ENCODE peak calls at places on chromosomes 5 and 9, in four cellular contexts. One of them, this sample, is unnamed.

GRCh38 chr5:142053434-142054253 is 40.8 kb upstream of the GNPDA1 start:
- DNase-seq in PC-9: peak; percentile 31
- DNase-seq in mesenchymal stem cell: peak; percentile 77
- DNase-seq in K562: peak; percentile 23
- DNase-seq in this sample: no peak

GRCh38 chr9:82601272-82601835 is 461.6 kb downstream of the RASEF start:
- DNase-seq in PC-9: no peak
- DNase-seq in mesenchymal stem cell: peak; percentile 83
- DNase-seq in K562: no peak
- DNase-seq in this sample: peak; percentile 47

GRCh38 chr5:147578228-147579024 is 68.6 kb upstream of the DPYSL3 start:
- DNase-seq in PC-9: no peak
- DNase-seq in mesenchymal stem cell: peak; percentile 67
- DNase-seq in K562: peak; percentile 13
- DNase-seq in this sample: peak; percentile 48

GRCh38 chr5:60370508-60370907 is 329.5 kb downstream of the DEPDC1B start:
- DNase-seq in PC-9: no peak
- DNase-seq in mesenchymal stem cell: no peak
- DNase-seq in K562: no peak
- DNase-seq in this sample: no peak

GRCh38 chr9:72362118-72362531 is 2.9 kb downstream of the ZFAND5 start:
- DNase-seq in PC-9: no peak
- DNase-seq in mesenchymal stem cell: peak; percentile 67
- DNase-seq in K562: no peak
- DNase-seq in this sample: no peak

GRCh38 chr5:39191216-39191615 is 28.1 kb downstream of the FYB1 start:
- DNase-seq in PC-9: no peak
- DNase-seq in mesenchymal stem cell: no peak
- DNase-seq in K562: no peak
- DNase-seq in this sample: no peak

GRCh38 chr5:59161206-59162105 is 578.6 kb downstream of the RAB3C start:
- DNase-seq in PC-9: no peak
- DNase-seq in mesenchymal stem cell: no peak
- DNase-seq in K562: no peak
- DNase-seq in this sample: no peak

GRCh38 chr5:67353500-67353931 is 156.9 kb upstream of the CD180 start:
- DNase-seq in PC-9: no peak
- DNase-seq in mesenchymal stem cell: peak; percentile 72
- DNase-seq in K562: no peak
- DNase-seq in this sample: no peak

GRCh38 chr5:172293054-172293744 is 9.6 kb upstream of the UBTD2 start:
- DNase-seq in PC-9: peak; percentile 66
- DNase-seq in mesenchymal stem cell: peak; percentile 80
- DNase-seq in K562: peak; percentile 56
- DNase-seq in this sample: peak; percentile 76

GRCh38 chr9:92740015-92740408 is 24.6 kb downstream of the BICD2 start:
- DNase-seq in PC-9: no peak
- DNase-seq in mesenchymal stem cell: no peak
- DNase-seq in K562: no peak
- DNase-seq in this sample: no peak

GRCh38 chr5:14208071-14209021 is 65.2 kb downstream of the TRIO start:
- DNase-seq in PC-9: no peak
- DNase-seq in mesenchymal stem cell: peak; percentile 96
- DNase-seq in K562: no peak
- DNase-seq in this sample: no peak

GRCh38 chr9:122201641-122202040 is 27.1 kb downstream of the LHX6 start:
- DNase-seq in PC-9: no peak
- DNase-seq in mesenchymal stem cell: no peak
- DNase-seq in K562: no peak
- DNase-seq in this sample: no peak

GRCh38 chr9:26034776-26035175 is 356.5 kb upstream of the TUSC1 start:
- DNase-seq in PC-9: no peak
- DNase-seq in mesenchymal stem cell: peak; percentile 31
- DNase-seq in K562: no peak
- DNase-seq in this sample: no peak

GRCh38 chr5:145237843-145238242 is 597.3 kb downstream of the PRELID2 start:
- DNase-seq in PC-9: peak; percentile 37
- DNase-seq in mesenchymal stem cell: peak; percentile 26
- DNase-seq in K562: peak; percentile 13
- DNase-seq in this sample: peak; percentile 19

GRCh38 chr5:6962256-6962655 is 249.0 kb downstream of the TENT4A start:
- DNase-seq in PC-9: no peak
- DNase-seq in mesenchymal stem cell: no peak
- DNase-seq in K562: no peak
- DNase-seq in this sample: no peak

GRCh38 chr5:75091597-75091996 is 39.2 kb upstream of the GCNT4 start:
- DNase-seq in PC-9: no peak
- DNase-seq in mesenchymal stem cell: no peak
- DNase-seq in K562: no peak
- DNase-seq in this sample: no peak

GRCh38 chr9:17130285-17130684 is 4.6 kb upstream of the CNTLN start:
- DNase-seq in PC-9: no peak
- DNase-seq in mesenchymal stem cell: no peak
- DNase-seq in K562: no peak
- DNase-seq in this sample: no peak

GRCh38 chr5:147223951-147224791 is 10.7 kb upstream of the STK32A start:
- DNase-seq in PC-9: no peak
- DNase-seq in mesenchymal stem cell: peak; percentile 56
- DNase-seq in K562: peak; percentile 7
- DNase-seq in this sample: peak; percentile 69

DNA sequence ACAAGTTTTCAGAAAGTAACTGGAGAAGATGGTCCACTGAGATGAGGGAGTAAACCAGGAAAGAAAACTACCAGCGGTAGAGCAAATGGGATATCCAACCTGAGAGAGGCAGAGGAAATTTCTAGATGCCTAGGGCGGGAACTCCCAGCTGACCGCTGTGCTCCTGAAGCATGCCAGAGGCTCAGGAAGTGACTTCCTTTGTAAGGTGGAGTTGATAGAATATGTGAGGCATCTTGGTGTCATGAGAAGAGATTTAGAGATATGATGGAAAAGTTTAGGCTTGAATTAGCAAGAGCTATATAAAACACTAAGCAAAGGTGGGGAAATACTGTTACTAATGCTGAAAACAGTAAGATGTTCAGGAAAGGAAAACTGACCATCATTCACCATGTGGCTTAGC is 124.1 kb downstream of the C9orf152 start:
- DNase-seq in PC-9: no peak
- DNase-seq in mesenchymal stem cell: no peak
- DNase-seq in K562: no peak
- DNase-seq in this sample: no peak
- H3K4me1 ChIP-seq in PC-9: peaks cover 21% of the 10 kb centered on the region
- H3K4me1 ChIP-seq in mesenchymal stem cell: peaks cover 5% of the 10 kb centered on the region
- H3K4me1 ChIP-seq in K562: no peaks in the 10 kb centered on the region
- H3K4me1 ChIP-seq in this sample: peaks cover 12% of the 10 kb centered on the region

GRCh38 chr9:130862747-130863146 is 27.7 kb downstream of the ABL1 start:
- DNase-seq in PC-9: no peak
- DNase-seq in mesenchymal stem cell: no peak
- DNase-seq in K562: no peak
- DNase-seq in this sample: no peak
- H2AFZ ChIP-seq in PC-9: no peak overlapping the region
- H2AFZ ChIP-seq in mesenchymal stem cell: no peak overlapping the region
- H2AFZ ChIP-seq in K562: no peak overlapping the region
- H2AFZ ChIP-seq in this sample: no peak overlapping the region

GRCh38 chr5:174675916-174676315 is 48.5 kb upstream of the MSX2 start:
- DNase-seq in PC-9: no peak
- DNase-seq in mesenchymal stem cell: no peak
- DNase-seq in K562: no peak
- DNase-seq in this sample: no peak
- H3K4me1 ChIP-seq in PC-9: no peaks in the 10 kb centered on the region
- H3K4me1 ChIP-seq in mesenchymal stem cell: no peaks in the 10 kb centered on the region
- H3K4me1 ChIP-seq in K562: no peaks in the 10 kb centered on the region
- H3K4me1 ChIP-seq in this sample: no peaks in the 10 kb centered on the region

GRCh38 chr9:134407123-134407779 is 81.0 kb downstream of the RXRA start:
- DNase-seq in PC-9: peak; percentile 98
- DNase-seq in mesenchymal stem cell: peak; percentile 94
- DNase-seq in K562: peak; percentile 90
- DNase-seq in this sample: peak; percentile 97

GRCh38 chr9:134408389-134408788 is 82.1 kb downstream of the RXRA start:
- DNase-seq in PC-9: peak; percentile 78
- DNase-seq in mesenchymal stem cell: no peak
- DNase-seq in K562: no peak
- DNase-seq in this sample: peak; percentile 79

GRCh38 chr9:134405527-134405926 is 79.3 kb downstream of the RXRA start:
- DNase-seq in PC-9: peak; percentile 57
- DNase-seq in mesenchymal stem cell: no peak
- DNase-seq in K562: peak; percentile 14
- DNase-seq in this sample: no peak

GRCh38 chr9:134404376-134405358 is 78.4 kb downstream of the RXRA start:
- DNase-seq in PC-9: no peak
- DNase-seq in mesenchymal stem cell: no peak
- DNase-seq in K562: no peak
- DNase-seq in this sample: no peak

GRCh38 chr9:134406366-134407122 is 80.3 kb downstream of the RXRA start:
- DNase-seq in PC-9: peak; percentile 82
- DNase-seq in mesenchymal stem cell: peak; percentile 49
- DNase-seq in K562: no peak
- DNase-seq in this sample: peak; percentile 58
- H2AFZ ChIP-seq in PC-9: no peak overlapping the region
- H2AFZ ChIP-seq in mesenchymal stem cell: no peak overlapping the region
- H2AFZ ChIP-seq in K562: no peak overlapping the region
- H2AFZ ChIP-seq in this sample: no peak overlapping the region

GRCh38 chr5:140548300-140548688 is 832 bp downstream of the EIF4EBP3 start:
- DNase-seq in PC-9: no peak
- DNase-seq in mesenchymal stem cell: no peak
- DNase-seq in K562: no peak
- DNase-seq in this sample: no peak

GRCh38 chr5:140551872-140552271 is 4.4 kb downstream of the EIF4EBP3 start:
- DNase-seq in PC-9: no peak
- DNase-seq in mesenchymal stem cell: no peak
- DNase-seq in K562: no peak
- DNase-seq in this sample: no peak

GRCh38 chr5:140549237-140550144 is 2.0 kb downstream of the EIF4EBP3 start:
- DNase-seq in PC-9: peak; percentile 31
- DNase-seq in mesenchymal stem cell: peak; percentile 75
- DNase-seq in K562: peak; percentile 82
- DNase-seq in this sample: peak; percentile 71

GRCh38 chr5:140548791-140549190 is 1.3 kb downstream of the EIF4EBP3 start:
- DNase-seq in PC-9: no peak
- DNase-seq in mesenchymal stem cell: no peak
- DNase-seq in K562: no peak
- DNase-seq in this sample: no peak

DNA sequence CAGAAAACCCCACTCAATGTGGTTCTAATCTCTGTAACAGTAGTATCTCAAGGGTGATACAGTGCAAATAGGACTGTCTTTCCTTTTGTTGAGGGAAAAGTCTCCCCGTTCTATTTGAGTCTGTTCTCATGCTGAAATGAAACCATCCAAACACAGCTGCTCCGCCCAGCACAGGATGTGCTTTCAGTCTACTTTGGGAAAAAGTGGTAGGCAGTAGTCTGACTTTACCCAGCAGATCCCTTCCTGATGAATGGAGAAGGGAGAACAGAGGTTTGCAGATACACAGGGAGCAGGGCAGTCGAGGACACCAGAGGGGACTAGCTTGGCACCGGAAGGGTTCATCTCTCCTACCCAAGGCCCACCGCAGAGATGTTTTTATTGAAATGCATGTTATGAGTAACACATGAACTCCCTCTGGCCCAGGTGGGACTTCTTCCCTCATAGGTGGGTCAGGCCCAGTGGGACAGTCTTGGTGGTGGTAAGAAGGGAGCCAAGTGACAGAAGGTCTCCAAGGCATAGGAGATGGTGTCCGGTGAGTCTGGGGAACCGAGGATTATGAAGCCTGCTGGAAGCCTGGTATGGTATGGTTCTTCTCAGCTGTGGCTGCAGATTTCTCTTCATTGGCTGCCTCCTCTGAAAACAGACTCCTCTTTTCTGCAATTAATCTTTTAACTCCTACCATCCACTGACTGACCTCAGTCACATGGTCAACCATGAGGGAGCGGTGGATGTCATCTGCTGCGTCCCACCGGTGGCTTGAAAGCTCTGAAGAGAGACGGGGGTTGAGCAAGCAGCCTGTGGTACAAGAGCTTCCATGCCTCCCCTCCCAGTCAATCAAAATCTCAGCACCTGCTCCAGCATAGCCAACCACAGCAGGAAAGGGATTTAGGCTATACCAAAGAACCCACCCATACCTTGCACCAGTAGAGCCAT is 3.0 kb downstream of the EIF4EBP3 start:
- DNase-seq in PC-9: no peak
- DNase-seq in mesenchymal stem cell: no peak
- DNase-seq in K562: no peak
- DNase-seq in this sample: no peak
- H3K4me1 ChIP-seq in PC-9: peaks cover under 1% of the 10 kb centered on the region
- H3K4me1 ChIP-seq in mesenchymal stem cell: peaks cover 28% of the 10 kb centered on the region
- H3K4me1 ChIP-seq in K562: peaks cover 53% of the 10 kb centered on the region
- H3K4me1 ChIP-seq in this sample: peaks cover 15% of the 10 kb centered on the region

GRCh38 chr9:123320814-123321213 is 35.2 kb upstream of the CRB2 start:
- DNase-seq in PC-9: no peak
- DNase-seq in mesenchymal stem cell: no peak
- DNase-seq in K562: no peak
- DNase-seq in this sample: no peak

GRCh38 chr9:123316053-123316718 is 39.8 kb upstream of the CRB2 start:
- DNase-seq in PC-9: no peak
- DNase-seq in mesenchymal stem cell: no peak
- DNase-seq in K562: no peak
- DNase-seq in this sample: no peak

GRCh38 chr9:123319541-123320339 is 36.3 kb upstream of the CRB2 start:
- DNase-seq in PC-9: no peak
- DNase-seq in mesenchymal stem cell: no peak
- DNase-seq in K562: no peak
- DNase-seq in this sample: no peak

GRCh38 chr9:123318961-123319421 is 37.0 kb upstream of the CRB2 start:
- DNase-seq in PC-9: no peak
- DNase-seq in mesenchymal stem cell: no peak
- DNase-seq in K562: no peak
- DNase-seq in this sample: peak; percentile 36

DNA sequence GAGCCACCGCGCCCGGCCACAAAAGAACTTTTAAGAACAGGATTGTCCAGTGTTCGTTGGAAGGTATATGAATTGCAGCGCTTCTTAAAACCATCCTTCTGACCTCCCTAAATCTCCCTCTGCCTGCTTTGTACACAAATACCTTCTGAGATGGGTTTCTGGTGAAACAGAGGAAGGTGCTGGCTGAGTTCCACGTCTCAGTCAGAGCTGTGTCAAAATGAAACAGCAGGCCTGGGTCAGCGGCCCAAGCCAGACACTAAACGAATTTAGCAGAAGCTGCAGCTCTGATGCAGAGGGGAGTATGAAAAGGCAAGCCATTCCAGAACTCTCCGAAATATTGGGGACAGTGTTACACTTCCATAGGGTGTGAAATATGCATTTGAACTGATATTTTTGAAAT is 37.8 kb upstream of the CRB2 start:
- DNase-seq in PC-9: no peak
- DNase-seq in mesenchymal stem cell: no peak
- DNase-seq in K562: no peak
- DNase-seq in this sample: no peak
- H2AFZ ChIP-seq in PC-9: no peak overlapping the region
- H2AFZ ChIP-seq in mesenchymal stem cell: no peak overlapping the region
- H2AFZ ChIP-seq in K562: peak overlapping the region; percentile 32
- H2AFZ ChIP-seq in this sample: no peak overlapping the region